ENCODE peak calls at places on chromosome 6, in nine cellular contexts. H is H9; G is C1 segment of cervical spinal cord; B is neural progenitor cell; O is CD8-positive, alpha-beta memory T cell; C is cardiac septum; T is neuronal stem cell; R is activated CD8-positive, alpha-beta memory T cell treated with anti-CD3 and anti-CD28 coated beads for 4 hours; L is retina. I is an unnamed sample.
A peak's percentile ranks its signal among the peaks of the same experiment; 100 is the strongest.

GRCh38 chr6:32980488-32981038 is 12.2 kb downstream of the BRD2 start:
- DNase-seq in H (no peak), G (no peak), B (no peak), O (no peak), C (no peak), T (no peak), R (no peak), L (no peak), I (no peak)

GRCh38 chr6:133426038-133426437 is 184.9 kb downstream of the EYA4 start:
- DNase-seq in H (no peak), G (no peak), B (no peak), O (no peak), C (no peak), T (no peak), R (no peak), L (no peak), I (no peak)

GRCh38 chr6:24194968-24195700 is 69.1 kb downstream of the NRSN1 start:
- DNase-seq in H (no peak), G (no peak), B (peak; percentile 24), O (no peak), C (no peak), T (no peak), R (no peak), L (no peak), I (no peak)

GRCh38 chr6:7691675-7692452 is 34.0 kb upstream of the BMP6 start:
- DNase-seq in H (peak; percentile 56), G (no peak), B (peak; percentile 20), O (no peak), C (no peak), T (no peak), R (no peak), L (no peak), I (peak; percentile 64)

GRCh38 chr6:84447651-84448050 is 220.2 kb upstream of the CEP162 start:
- DNase-seq in H (peak; percentile 30), G (no peak), B (peak; percentile 36), O (no peak), C (no peak), T (no peak), R (no peak), L (no peak), I (no peak)

GRCh38 chr6:161242779-161243693 is 30.8 kb downstream of the AGPAT4 start:
- DNase-seq in H (peak; percentile 87), G (no peak), B (peak; percentile 64), O (peak; percentile 29), C (no peak), T (peak; percentile 45), R (peak; percentile 50), L (no peak), I (no peak)

GRCh38 chr6:144104898-144105487 is 9.6 kb upstream of the SF3B5 start:
- DNase-seq in H (no peak), G (no peak), B (peak; percentile 64), O (peak; percentile 58), C (no peak), T (peak; percentile 46), R (peak; percentile 4), L (peak; percentile 37), I (peak; percentile 35)

GRCh38 chr6:36428911-36429310 is 13.7 kb downstream of the PXT1 start:
- DNase-seq in H (no peak), G (no peak), B (no peak), O (no peak), C (no peak), T (no peak), R (no peak), L (no peak), I (no peak)

GRCh38 chr6:75932067-75932466 is 140.4 kb downstream of the IMPG1 start:
- DNase-seq in H (peak; percentile 61), G (no peak), B (peak; percentile 81), O (no peak), C (no peak), T (peak; percentile 51), R (no peak), L (peak; percentile 52), I (no peak)

GRCh38 chr6:143107440-143107839 is 46.8 kb downstream of the AIG1 start:
- DNase-seq in H (no peak), G (no peak), B (no peak), O (no peak), C (no peak), T (no peak), R (no peak), L (no peak), I (no peak)

GRCh38 chr6:39260451-39260850 is 31.2 kb upstream of the KCNK5 start:
- DNase-seq in H (no peak), G (no peak), B (no peak), O (no peak), C (no peak), T (no peak), R (no peak), L (no peak), I (no peak)

GRCh38 chr6:142925575-142926110 is 19.3 kb downstream of the HIVEP2 start:
- DNase-seq in H (no peak), G (no peak), B (no peak), O (no peak), C (no peak), T (no peak), R (no peak), L (no peak), I (peak; percentile 94)